ENCODE peak calls at places on chromosomes 1 and 21, in six cellular contexts. F is HCT116, I is adrenal gland, U is esophagus squamous epithelium, R is transverse colon, B is uterus. A is an unnamed sample.

GRCh38 chr1:232868793-232869491 is 63.7 kb downstream of the MAP10 start:
- DNase-seq in F (peak; percentile 45), I (peak; percentile 46), U (no peak), R (no peak), B (no peak), A (no peak)

GRCh38 chr1:2072109-2072806 is 22.0 kb downstream of the PRKCZ start:
- DNase-seq in F (no peak), I (no peak), U (no peak), R (peak; percentile 79), B (no peak), A (no peak)

GRCh38 chr1:18324246-18324645 is 156.5 kb upstream of the KLHDC7A start:
- DNase-seq in F (no peak), I (no peak), U (no peak), R (no peak), B (no peak), A (no peak)

GRCh38 chr1:1305300-1306069 is 2.2 kb downstream of the ACAP3 start:
- DNase-seq in F (no peak), I (peak; percentile 82), U (peak; percentile 34), R (peak; percentile 89), B (peak; percentile 89), A (no peak)

GRCh38 chr1:47527653-47528272 is 89.9 kb downstream of the FOXD2 start:
- DNase-seq in F (peak; percentile 15), I (no peak), U (no peak), R (peak; percentile 73), B (no peak), A (no peak)

GRCh38 chr1:229068266-229069043 is 202.5 kb upstream of the RAB4A start:
- DNase-seq in F (no peak), I (peak; percentile 61), U (no peak), R (no peak), B (no peak), A (no peak)

GRCh38 chr1:64505232-64505943 is 35.5 kb downstream of the CACHD1 start:
- DNase-seq in F (no peak), I (peak; percentile 70), U (no peak), R (peak; percentile 67), B (peak; percentile 40), A (no peak)

GRCh38 chr21:45293726-45294401 is 6.2 kb upstream of the POFUT2 start:
- DNase-seq in F (no peak), I (no peak), U (no peak), R (no peak), B (no peak), A (peak; percentile 92)

GRCh38 chr1:165490175-165490574 is 45.2 kb upstream of the RXRG start:
- DNase-seq in F (no peak), I (peak; percentile 22), U (no peak), R (no peak), B (no peak), A (no peak)

GRCh38 chr1:26138974-26139558 is 19.8 kb upstream of the FAM110D start:
- DNase-seq in F (no peak), I (no peak), U (no peak), R (no peak), B (no peak), A (no peak)

GRCh38 chr1:197761654-197762053 is 13.6 kb downstream of the DENND1B start:
- DNase-seq in F (no peak), I (no peak), U (no peak), R (no peak), B (no peak), A (no peak)

GRCh38 chr1:116769561-116769977 is 15.3 kb downstream of the CD2 start:
- DNase-seq in F (no peak), I (no peak), U (no peak), R (peak; percentile 37), B (no peak), A (no peak)

GRCh38 chr1:227909188-227909587 is 38.5 kb downstream of the WNT9A start:
- DNase-seq in F (no peak), I (no peak), U (no peak), R (no peak), B (no peak), A (no peak)

GRCh38 chr1:34500451-34500850 is 254.4 kb upstream of the GJB5 start:
- DNase-seq in F (no peak), I (peak; percentile 25), U (no peak), R (no peak), B (no peak), A (no peak)

GRCh38 chr1:157770442-157771043 is 6.4 kb downstream of the FCRL2 start:
- DNase-seq in F (no peak), I (no peak), U (no peak), R (no peak), B (no peak), A (no peak)

GRCh38 chr1:244011251-244011650 is 39.8 kb upstream of the ZBTB18 start:
- DNase-seq in F (no peak), I (no peak), U (no peak), R (no peak), B (no peak), A (no peak)

GRCh38 chr1:228487336-228488106 is at the start of gene RNF187:
- DNase-seq in F (no peak), I (peak; percentile 90), U (no peak), R (peak; percentile 91), B (peak; percentile 91), A (no peak)

GRCh38 chr21:25298512-25299491 is 308.5 kb downstream of the MRPL39 start:
- DNase-seq in F (no peak), I (no peak), U (no peak), R (no peak), B (no peak), A (no peak)

GRCh38 chr1:54290443-54291184 is 90.6 kb downstream of the MRPL37 start:
- DNase-seq in F (no peak), I (no peak), U (no peak), R (no peak), B (no peak), A (no peak)

GRCh38 chr21:35142036-35142825 is 93.1 kb upstream of the RUNX1 start:
- DNase-seq in F (no peak), I (no peak), U (no peak), R (no peak), B (no peak), A (no peak)

GRCh38 chr1:50707824-50708223 is 252.2 kb downstream of the FAF1 start:
- DNase-seq in F (no peak), I (no peak), U (no peak), R (no peak), B (no peak), A (no peak)

GRCh38 chr1:50704126-50704525 is 255.9 kb downstream of the FAF1 start:
- DNase-seq in F (peak; percentile 6), I (no peak), U (no peak), R (no peak), B (no peak), A (no peak)

GRCh38 chr1:50705041-50705440 is 255.0 kb downstream of the FAF1 start:
- DNase-seq in F (no peak), I (no peak), U (no peak), R (no peak), B (no peak), A (no peak)

GRCh38 chr1:50703240-50703639 is 256.8 kb downstream of the FAF1 start:
- DNase-seq in F (no peak), I (no peak), U (no peak), R (no peak), B (no peak), A (no peak)

DNA sequence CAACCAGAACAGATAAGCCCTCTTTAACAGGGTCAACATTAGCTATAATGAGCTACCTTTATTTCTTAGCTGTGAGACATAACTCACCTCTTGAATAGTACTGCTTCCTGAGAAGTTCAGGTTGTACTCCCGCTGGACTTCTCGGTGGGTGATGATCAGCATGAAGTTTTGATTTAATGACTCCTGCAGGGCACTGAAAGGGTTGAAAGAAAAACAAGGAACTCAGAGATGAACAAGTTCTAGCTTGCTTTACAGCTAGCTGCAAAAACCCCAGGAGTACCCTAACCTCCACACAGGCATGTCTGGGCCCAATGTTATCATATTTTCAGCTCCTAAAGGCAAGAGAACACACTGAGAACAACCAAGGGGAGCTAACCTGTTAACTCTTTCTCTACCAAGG is 254.4 kb downstream of the FAF1 start:
- DNase-seq in F (no peak), I (no peak), U (no peak), R (no peak), B (no peak), A (no peak)
- H3K4me1 ChIP-seq in F (no peaks in the 10 kb centered on the region), I (peaks cover 6% of the 10 kb centered on the region), U (peaks cover 84% of the 10 kb centered on the region), R (peaks cover 7% of the 10 kb centered on the region), B (no peaks in the 10 kb centered on the region), A (peaks cover 14% of the 10 kb centered on the region)

GRCh38 chr1:151327223-151327902 is at the start of gene PI4KB:
- DNase-seq in F (peak; percentile 97), I (peak; percentile 95), U (peak; percentile 53), R (peak; percentile 94), B (peak; percentile 92), A (peak; percentile 98)
- TF ChIP-seq POLR2A in F (peak; percentile 68), I (peak; percentile 85), U (no peak), R (peak; percentile 51), B (peak; percentile 79), A (no peak)

GRCh38 chr1:19429611-19430010 is 55.7 kb downstream of the CAPZB start:
- DNase-seq in F (no peak), I (no peak), U (no peak), R (no peak), B (no peak), A (no peak)

GRCh38 chr1:19433610-19433999 is 51.7 kb downstream of the CAPZB start:
- DNase-seq in F (no peak), I (no peak), U (no peak), R (no peak), B (no peak), A (no peak)

GRCh38 chr1:19432943-19433609 is 52.3 kb downstream of the CAPZB start:
- DNase-seq in F (no peak), I (no peak), U (no peak), R (no peak), B (no peak), A (no peak)

GRCh38 chr1:19427087-19427781 is 58.1 kb downstream of the CAPZB start:
- DNase-seq in F (no peak), I (no peak), U (no peak), R (peak; percentile 52), B (no peak), A (no peak)

DNA sequence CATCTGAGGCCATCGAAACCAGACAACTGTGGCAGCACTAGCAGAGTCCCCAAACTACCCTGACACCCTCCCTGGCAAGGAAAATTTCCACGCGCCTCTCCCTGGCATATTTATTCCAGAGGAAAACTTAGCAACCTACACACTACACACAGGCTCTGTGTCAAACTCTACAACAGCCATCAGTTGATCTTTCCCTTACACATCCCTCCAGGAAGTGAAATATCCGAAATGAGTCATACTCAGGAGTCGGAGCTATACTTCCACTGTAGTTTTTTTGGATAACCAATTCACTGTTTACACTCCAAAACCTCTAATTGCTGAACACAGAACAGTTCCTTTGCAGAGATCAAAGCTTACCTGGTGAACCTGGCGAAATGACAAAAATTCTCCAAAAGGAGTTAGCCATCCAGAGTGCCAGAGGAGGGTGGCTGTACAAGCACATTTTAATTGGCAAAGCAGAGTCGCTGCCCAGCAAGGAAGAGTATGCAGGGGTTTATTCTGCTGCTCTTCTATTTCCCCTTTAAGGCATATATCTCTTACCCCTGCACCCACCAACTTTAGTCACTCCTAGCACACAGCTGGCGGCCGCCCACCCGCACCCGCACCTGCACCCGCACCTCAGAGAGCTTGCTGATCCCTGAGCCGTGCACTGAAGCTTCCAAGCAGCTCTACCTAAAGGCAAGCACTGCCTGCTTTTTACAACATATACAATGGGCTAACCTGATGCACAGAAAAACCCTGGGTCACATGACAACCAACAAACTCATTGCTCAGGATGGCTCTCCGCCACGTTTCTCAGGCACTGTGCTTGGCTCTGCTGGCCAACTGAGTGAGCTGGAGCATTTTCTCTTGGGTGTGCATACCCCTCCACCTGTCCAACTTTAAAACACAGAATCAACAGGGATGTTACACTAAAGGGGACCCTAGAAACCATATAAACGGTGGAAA is 54.9 kb downstream of the CAPZB start:
- DNase-seq in F (peak; percentile 46), I (no peak), U (no peak), R (no peak), B (no peak), A (no peak)
- H3K36me3 ChIP-seq in F (no peaks in the 10 kb centered on the region), I (no peaks in the 10 kb centered on the region), U (no peaks in the 10 kb centered on the region), R (no peaks in the 10 kb centered on the region), B (no peaks in the 10 kb centered on the region), A (no peaks in the 10 kb centered on the region)

GRCh38 chr1:21938791-21939538 is 1.9 kb upstream of the HSPG2 start:
- DNase-seq in F (no peak), I (no peak), U (no peak), R (no peak), B (no peak), A (no peak)
- H3K4me1 ChIP-seq in F (peaks cover 38% of the 10 kb centered on the region), I (peaks cover 52% of the 10 kb centered on the region), U (peaks cover 95% of the 10 kb centered on the region), R (peaks cover 15% of the 10 kb centered on the region), B (peaks cover 23% of the 10 kb centered on the region), A (peaks cover 75% of the 10 kb centered on the region)

A was measured in vagina.